ENCODE peak calls at places on chromosomes 3 and 15, in four cellular contexts. P is GM10248; Y is stimulated activated CD4-positive, alpha-beta T cell treated with anti-CD3 and anti-CD28 coated beads, Interleukin-1b, Interleukin-23, amount 100 ng/mL, for 4 hours; W is activated CD8-positive, alpha-beta memory T cell treated with anti-CD3 and anti-CD28 coated beads, Interleukin-2, amount 10 ng/mL, durations not matched to agents 7 days and 5 days. J is an unnamed sample.

GRCh38 chr3:98359993-98360675 is 6.5 kb downstream of the OR5K4 start:
- DNase-seq in Y (no peak), P (no peak), W (peak), J (peak)

GRCh38 chr3:194137314-194138097 is 1.6 kb downstream of the HES1 start:
- DNase-seq in Y (peak), P (peak), W (peak), J (peak)

GRCh38 chr3:9078561-9079240 is 115.4 kb upstream of the RAD18 start:
- DNase-seq in Y (no peak), W (no peak), P (no peak), J (no peak)

GRCh38 chr3:152200476-152201422 is 68.0 kb upstream of the MBNL1 start:
- DNase-seq in Y (no peak), W (no peak), P (no peak), J (peak)

GRCh38 chr3:95815828-95816227 is 998.6 kb upstream of the EPHA6 start:
- DNase-seq in P (no peak), W (no peak), Y (no peak), J (no peak)

GRCh38 chr3:143170676-143171075 is 51.1 kb downstream of the CHST2 start:
- DNase-seq in P (no peak), W (no peak), Y (no peak), J (no peak)

GRCh38 chr3:32551087-32551486 is 19.6 kb downstream of the DYNC1LI1 start:
- DNase-seq in Y (no peak), W (no peak), P (no peak), J (no peak)

GRCh38 chr3:161484226-161484625 is 12.4 kb upstream of the OTOL1 start:
- DNase-seq in P (no peak), Y (no peak), W (no peak), J (no peak)

GRCh38 chr15:100929641-100930042 is 10.5 kb downstream of the LRRK1 start:
- DNase-seq in W (no peak), Y (no peak), P (peak), J (peak)

GRCh38 chr15:75720787-75721461 is 8.3 kb upstream of the CSPG4 start:
- DNase-seq in W (no peak), P (no peak), Y (no peak), J (peak)

GRCh38 chr3:65635661-65636060 is 403.1 kb downstream of the MAGI1 start:
- DNase-seq in Y (no peak), P (no peak), W (no peak), J (no peak)

GRCh38 chr15:53193149-53193548 is 403.0 kb upstream of the ONECUT1 start:
- DNase-seq in W (no peak), Y (no peak), P (peak), J (peak)

GRCh38 chr3:51393096-51393495 is 2.0 kb downstream of the RBM15B start:
- DNase-seq in Y (no peak), W (no peak), P (no peak), J (no peak)

GRCh38 chr3:189838291-189838690 is 207.1 kb downstream of the TP63 start:
- DNase-seq in P (no peak), W (no peak), Y (no peak), J (peak)

J was measured in OCI-LY7.